ENCODE peak calls at places on chromosome 2, in five cellular contexts. D is right lobe of liver, J is thyroid gland, E is transverse colon, P is RWPE2. V is an unnamed sample.
A peak's percentile ranks its signal among the peaks of the same experiment; 100 is the strongest.

GRCh38 chr2:71716697-71717624 is 263.6 kb downstream of the DYSF start:
- DNase-seq in J (peak; percentile 31), E (peak; percentile 59), P (no peak), D (peak; percentile 53), V (peak; percentile 85)

GRCh38 chr2:60054571-60055340 is 498.7 kb downstream of the BCL11A start:
- DNase-seq in J (no peak), E (no peak), P (no peak), D (no peak), V (no peak)

GRCh38 chr2:43579275-43579981 is 16.4 kb downstream of the THADA start:
- DNase-seq in E (no peak), J (no peak), D (no peak), P (no peak), V (no peak)

GRCh38 chr2:33372940-33373553 is 103.4 kb upstream of the RASGRP3 start:
- DNase-seq in E (no peak), D (no peak), J (no peak), P (no peak), V (no peak)

GRCh38 chr2:118774458-118775133 is 72.9 kb downstream of the EN1 start:
- DNase-seq in P (no peak), E (peak; percentile 29), J (peak; percentile 55), D (peak; percentile 69), V (peak; percentile 39)

GRCh38 chr2:164710252-164710633 is 89.0 kb upstream of the GRB14 start:
- DNase-seq in P (no peak), D (no peak), E (no peak), J (no peak), V (no peak)

GRCh38 chr2:170432823-170433222 is 254.9 kb downstream of the MYO3B start:
- DNase-seq in E (no peak), P (no peak), J (no peak), D (no peak), V (no peak)

GRCh38 chr2:163173591-163173990 is 335.0 kb upstream of the KCNH7 start:
- DNase-seq in E (no peak), J (no peak), D (no peak), P (no peak), V (no peak)

GRCh38 chr2:7670905-7671304 is 753.7 kb downstream of the RNF144A start:
- DNase-seq in P (no peak), E (no peak), D (no peak), J (no peak), V (no peak)

GRCh38 chr2:71932780-71933466 is 214.7 kb downstream of the CYP26B1 start:
- DNase-seq in J (no peak), D (no peak), P (no peak), E (no peak), V (no peak)

GRCh38 chr2:188524519-188525113 is 232.9 kb downstream of the GULP1 start:
- DNase-seq in J (peak; percentile 18), P (no peak), D (no peak), E (peak; percentile 10), V (no peak)

GRCh38 chr2:45793998-45794720 is 142.7 kb downstream of the PRKCE start:
- DNase-seq in D (no peak), J (no peak), E (no peak), P (no peak), V (no peak)

GRCh38 chr2:142742301-142743214 is 134.9 kb upstream of the KYNU start:
- DNase-seq in J (no peak), P (no peak), D (no peak), E (no peak), V (no peak)

GRCh38 chr2:138846216-138846821 is 66.1 kb upstream of the NXPH2 start:
- DNase-seq in P (no peak), E (no peak), D (no peak), J (no peak), V (no peak)

GRCh38 chr2:217248312-217248935 is 388.6 kb upstream of the TNP1 start:
- DNase-seq in D (no peak), J (peak; percentile 98), E (peak; percentile 50), P (no peak), V (peak; percentile 60)

GRCh38 chr2:179264238-179265081 is at the start of gene SESTD1:
- DNase-seq in J (peak; percentile 65), E (peak; percentile 73), D (peak; percentile 82), P (no peak), V (peak; percentile 78)

GRCh38 chr2:127423880-127424279 is 5.7 kb downstream of the PROC start:
- DNase-seq in P (no peak), E (no peak), J (no peak), D (no peak), V (no peak)

GRCh38 chr2:157443795-157444642 is at the start of gene CYTIP:
- DNase-seq in D (no peak), P (no peak), E (peak; percentile 65), J (peak; percentile 15), V (peak; percentile 62)

GRCh38 chr2:107363811-107364210 is 462.9 kb upstream of the RGPD4 start:
- DNase-seq in E (no peak), D (no peak), P (no peak), J (no peak), V (no peak)

GRCh38 chr2:112938904-112939303 is 27.9 kb downstream of the IL37 start:
- DNase-seq in E (no peak), P (no peak), J (peak; percentile 5), D (no peak), V (no peak)

GRCh38 chr2:232362174-232362913 is 16.2 kb upstream of the ALPP start:
- DNase-seq in E (no peak), P (peak; percentile 42), D (no peak), J (no peak), V (peak; percentile 19)

GRCh38 chr2:193584522-193584938 is 1389.8 kb upstream of the TMEFF2 start:
- DNase-seq in D (peak; percentile 18), E (no peak), P (no peak), J (no peak), V (no peak)
- TF ChIP-seq CTCF in D (peak; percentile 74), E (peak; percentile 36), P (peak; percentile 41), J (no peak), V (no peak)

GRCh38 chr2:10087360-10087759 is 7.1 kb upstream of the CYS1 start:
- DNase-seq in D (no peak), P (no peak), J (no peak), E (no peak), V (no peak)
- H3K27me3 ChIP-seq in D (no peaks in the 10 kb centered on the region), P (peaks cover 27% of the 10 kb centered on the region), J (no peaks in the 10 kb centered on the region), E (peaks cover 49% of the 10 kb centered on the region), V (peaks cover 19% of the 10 kb centered on the region)

GRCh38 chr2:49288902-49289680 is 134.8 kb upstream of the FSHR start:
- DNase-seq in D (no peak), J (no peak), P (no peak), E (no peak), V (no peak)

GRCh38 chr2:49289711-49290110 is 135.4 kb upstream of the FSHR start:
- DNase-seq in D (no peak), P (no peak), J (no peak), E (no peak), V (no peak)

GRCh38 chr2:49288113-49288710 is 133.9 kb upstream of the FSHR start:
- DNase-seq in J (no peak), D (no peak), E (no peak), P (no peak), V (no peak)

GRCh38 chr2:49286726-49287125 is 132.4 kb upstream of the FSHR start:
- DNase-seq in J (no peak), D (no peak), E (no peak), P (no peak), V (no peak)

DNA sequence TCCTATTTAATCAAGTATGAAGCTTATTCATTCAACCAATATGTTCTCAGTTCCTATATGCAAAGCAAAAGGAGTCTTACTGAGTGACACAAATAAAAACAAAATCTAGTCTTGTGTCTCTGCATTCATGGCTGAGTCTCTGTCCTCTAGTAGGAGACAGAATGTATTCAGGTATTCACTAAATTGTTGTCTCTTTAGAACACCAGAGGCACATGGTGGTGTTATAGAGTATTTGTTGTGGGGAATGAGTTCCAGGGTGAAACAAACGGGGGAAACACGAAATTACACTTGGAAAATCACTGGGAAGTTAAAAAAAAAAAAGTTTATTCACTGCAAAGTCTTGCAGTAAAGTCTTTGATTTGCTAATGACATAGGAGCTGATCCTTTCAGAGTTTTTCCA is 131.7 kb upstream of the FSHR start:
- DNase-seq in P (no peak), J (no peak), E (no peak), D (no peak), V (no peak)
- TF ChIP-seq CTCF in P (no peak), J (no peak), E (no peak), D (no peak), V (no peak)

DNA sequence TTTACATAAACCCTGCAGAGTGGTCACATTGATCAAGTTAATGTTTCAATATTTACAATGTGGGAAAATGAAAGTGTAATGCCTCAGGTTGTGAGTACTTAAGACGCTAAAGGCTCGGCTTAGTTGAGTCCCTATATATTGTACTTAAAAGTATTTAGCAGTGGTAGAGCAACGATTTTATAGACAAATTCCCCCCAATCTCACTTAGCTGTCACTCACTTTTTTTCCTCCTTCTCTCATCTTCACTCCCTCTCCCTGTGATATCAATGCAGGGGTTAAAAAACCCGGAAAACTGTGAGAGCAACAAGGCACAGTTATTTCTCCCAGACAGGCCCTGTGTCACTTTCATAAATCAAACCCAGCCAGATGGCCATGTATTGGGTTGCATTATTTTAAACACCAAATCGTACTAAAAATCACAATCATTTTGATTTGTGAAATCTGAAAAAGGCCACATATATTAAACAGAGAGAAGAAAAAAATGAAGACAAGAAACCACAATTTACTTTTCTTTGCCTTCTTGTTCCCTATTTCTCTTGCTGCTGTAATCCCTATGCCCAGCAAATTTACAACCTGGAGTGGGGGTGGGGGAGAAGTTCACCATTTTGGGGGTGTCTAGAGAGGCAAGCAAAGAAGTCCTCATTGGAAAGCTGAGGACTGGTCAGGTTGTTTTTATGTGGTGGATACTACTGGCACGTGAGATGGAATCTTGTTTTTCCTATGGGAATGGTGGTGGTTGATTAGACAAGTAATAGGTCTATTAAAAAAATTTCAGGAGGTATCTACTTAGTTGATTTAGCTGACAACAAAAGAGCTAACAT is 5.6 kb downstream of the POU3F3 start:
- DNase-seq in E (no peak), J (no peak), D (no peak), P (no peak), V (no peak)
- H3K27me3 ChIP-seq in E (peaks cover 92% of the 10 kb centered on the region), J (peaks cover 68% of the 10 kb centered on the region), D (peaks cover 27% of the 10 kb centered on the region), P (peaks cover 88% of the 10 kb centered on the region), V (peaks cover 88% of the 10 kb centered on the region)

GRCh38 chr2:104752504-104752903 is 101.4 kb upstream of the POU3F3 start:
- DNase-seq in D (no peak), E (no peak), J (no peak), P (no peak), V (no peak)

GRCh38 chr2:104756119-104756518 is 97.8 kb upstream of the POU3F3 start:
- DNase-seq in D (no peak), J (no peak), P (no peak), E (no peak), V (no peak)

GRCh38 chr2:104750061-104750460 is 103.9 kb upstream of the POU3F3 start:
- DNase-seq in P (no peak), D (no peak), E (no peak), J (no peak), V (no peak)

GRCh38 chr2:104758199-104758620 is 95.7 kb upstream of the POU3F3 start:
- DNase-seq in E (no peak), P (no peak), D (no peak), J (no peak), V (no peak)

GRCh38 chr2:104755026-104755856 is 98.7 kb upstream of the POU3F3 start:
- DNase-seq in E (no peak), P (no peak), D (no peak), J (no peak), V (no peak)
- TF ChIP-seq CTCF in E (no peak), P (no peak), D (no peak), J (no peak), V (no peak)

GRCh38 chr2:120503206-120503792 is 157.4 kb downstream of the INHBB start:
- DNase-seq in J (no peak), E (no peak), D (no peak), P (no peak), V (no peak)
- H3K27me3 ChIP-seq in J (no peaks in the 10 kb centered on the region), E (peaks cover 4% of the 10 kb centered on the region), D (no peaks in the 10 kb centered on the region), P (no peaks in the 10 kb centered on the region), V (no peaks in the 10 kb centered on the region)

V was measured in left lung.